ENCODE peak calls at places on chromosomes 12 and 14, in five cellular contexts. A, M, I, P and F are unnamed samples.

GRCh38 chr14:27929823-27930347 is 836.7 kb upstream of the FOXG1 start:
- DNase-seq in A (no peak), M (no peak), P (no peak), I (no peak), F (no peak)

GRCh38 chr12:116878567-116879508 is 2.4 kb downstream of the HRK start:
- DNase-seq in M (no peak), A (no peak), P (no peak), I (no peak), F (peak; percentile 56)

GRCh38 chr12:52874573-52875435 is 26.0 kb upstream of the KRT78 start:
- DNase-seq in A (no peak), P (no peak), M (no peak), I (no peak), F (no peak)

GRCh38 chr14:59507752-59508103 is 23.4 kb downstream of the JKAMP start:
- DNase-seq in P (no peak), M (no peak), I (no peak), A (no peak), F (no peak)

GRCh38 chr12:121538699-121539061 is 42.1 kb downstream of the KDM2B start:
- DNase-seq in I (no peak), M (no peak), A (no peak), P (no peak), F (no peak)

GRCh38 chr14:28661171-28661772 is 105.3 kb upstream of the FOXG1 start:
- DNase-seq in A (no peak), I (no peak), M (peak; percentile 89), P (no peak), F (no peak)

GRCh38 chr12:48300774-48301173 is 49.9 kb downstream of the ZNF641 start:
- DNase-seq in I (no peak), A (no peak), M (no peak), P (no peak), F (no peak)

GRCh38 chr12:66235626-66236281 is 46.7 kb downstream of the IRAK3 start:
- DNase-seq in A (no peak), I (no peak), M (no peak), P (no peak), F (no peak)

GRCh38 chr12:11348439-11348838 is 38.2 kb upstream of the PRB4 start:
- DNase-seq in I (peak; percentile 19), P (no peak), M (no peak), A (no peak), F (no peak)

GRCh38 chr12:15788266-15789214 is 648 bp downstream of the EPS8 start:
- DNase-seq in I (peak; percentile 65), A (no peak), M (peak; percentile 53), P (no peak), F (peak; percentile 56)

GRCh38 chr14:99537399-99537798 is 56.2 kb downstream of the CCNK start:
- DNase-seq in M (peak; percentile 90), P (peak; percentile 56), A (no peak), I (no peak), F (peak; percentile 53)

GRCh38 chr14:31286456-31287293 is 79.1 kb upstream of the HECTD1 start:
- DNase-seq in A (no peak), P (no peak), M (no peak), I (no peak), F (no peak)

GRCh38 chr12:4251228-4251891 is 22.2 kb upstream of the CCND2 start:
- DNase-seq in I (no peak), P (no peak), M (no peak), A (no peak), F (no peak)

GRCh38 chr12:3496964-3497363 is 6.0 kb downstream of the PRMT8 start:
- DNase-seq in I (no peak), M (no peak), A (no peak), P (no peak), F (no peak)

GRCh38 chr12:21604245-21605101 is at the start of gene GYS2:
- DNase-seq in P (no peak), I (no peak), A (no peak), M (no peak), F (no peak)

GRCh38 chr12:21602774-21603173 is 1.9 kb downstream of the GYS2 start:
- DNase-seq in M (no peak), I (no peak), A (no peak), P (no peak), F (no peak)

GRCh38 chr12:21599143-21599999 is 5.3 kb downstream of the GYS2 start:
- DNase-seq in I (no peak), P (no peak), M (no peak), A (no peak), F (no peak)

GRCh38 chr12:21600196-21600595 is 4.5 kb downstream of the GYS2 start:
- DNase-seq in I (no peak), A (no peak), M (no peak), P (no peak), F (no peak)

DNA sequence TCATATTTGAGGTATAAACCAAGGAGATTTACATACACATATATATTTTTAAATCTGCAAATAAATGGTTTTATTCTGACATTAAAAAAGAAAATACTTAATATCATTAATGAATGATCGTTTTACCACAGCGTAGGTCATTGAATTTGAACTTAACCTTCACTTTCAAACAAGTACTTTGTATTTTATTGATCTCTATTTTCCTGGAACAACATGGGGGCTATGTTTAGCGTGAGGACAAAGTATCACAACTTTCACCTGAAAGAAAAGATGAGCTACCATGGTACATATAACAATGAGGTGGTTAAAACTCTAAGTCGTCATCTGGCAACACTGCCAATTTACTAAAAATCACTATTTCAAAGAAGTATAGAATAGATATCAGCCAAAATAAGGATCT is 6.0 kb downstream of the GYS2 start:
- DNase-seq in M (no peak), I (no peak), P (no peak), A (no peak), F (no peak)
- H3K27ac ChIP-seq in M (no peak overlapping the region), I (no peak overlapping the region), P (no peak overlapping the region), A (no peak overlapping the region), F (no peak overlapping the region)

GRCh38 chr14:101451166-101451565 is 110.1 kb upstream of the DIO3 start:
- DNase-seq in P (no peak), M (no peak), I (no peak), A (no peak), F (no peak)
- H3K27ac ChIP-seq in P (no peak overlapping the region), M (no peak overlapping the region), I (no peak overlapping the region), A (no peak overlapping the region), F (no peak overlapping the region)

DNA sequence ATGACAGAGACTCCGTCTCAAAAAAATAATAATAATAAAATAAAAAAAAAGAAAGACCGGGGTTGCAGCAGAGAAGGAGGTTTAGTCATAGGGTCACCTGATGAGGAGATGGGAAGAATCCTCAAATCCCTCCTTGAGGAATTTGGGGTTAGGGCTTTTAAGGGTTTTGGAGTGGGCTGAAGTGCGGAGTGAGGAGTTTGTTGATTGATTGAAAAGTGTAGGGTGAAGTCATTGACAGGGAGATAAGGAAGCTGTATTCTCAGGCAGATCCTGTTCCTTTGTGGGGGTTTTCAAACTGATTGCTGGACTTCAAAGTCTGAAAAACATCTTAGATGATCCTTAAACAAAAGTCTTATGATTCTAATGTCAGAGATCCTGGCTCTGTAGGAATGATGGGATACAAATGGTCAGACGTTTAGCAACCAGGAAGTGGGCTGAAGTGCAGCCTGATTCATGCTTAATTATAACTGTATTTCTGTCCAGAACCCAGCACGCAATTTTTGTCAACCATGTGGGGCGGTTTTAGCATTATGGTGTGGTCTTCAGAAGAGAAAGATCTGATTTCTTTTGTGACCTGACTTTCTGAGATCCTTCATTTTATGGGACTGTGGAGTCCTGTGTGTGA is 16.0 kb downstream of the FNTB start:
- DNase-seq in I (no peak), A (no peak), M (peak; percentile 39), P (no peak), F (no peak)
- H3K27ac ChIP-seq in I (no peak overlapping the region), A (no peak overlapping the region), M (peak overlapping the region; percentile 76), P (no peak overlapping the region), F (no peak overlapping the region)

GRCh38 chr14:74954947-74955228 is 509 bp downstream of the PGF start:
- DNase-seq in A (no peak), M (no peak), I (no peak), P (no peak), F (no peak)
- H3K27ac ChIP-seq in A (no peak overlapping the region), M (no peak overlapping the region), I (no peak overlapping the region), P (no peak overlapping the region), F (no peak overlapping the region)